ENCODE peak calls at places on chromosomes 2 and 18, in four cellular contexts. One of them, this sample, is unnamed.

GRCh38 chr2:95297088-95297487 is at the start of gene KCNIP3:
- DNase-seq in HepG2: no peak
- DNase-seq in HCT116: no peak
- DNase-seq in K562: no peak
- DNase-seq in this sample: no peak

GRCh38 chr18:48818329-48819254 is 132.2 kb downstream of the SMAD7 start:
- DNase-seq in K562: no peak
- DNase-seq in HepG2: no peak
- DNase-seq in HCT116: no peak
- DNase-seq in this sample: no peak

GRCh38 chr2:81260320-81260719 is 955.8 kb upstream of the LRRTM1 start:
- DNase-seq in K562: no peak
- DNase-seq in HCT116: peak; percentile 55
- DNase-seq in HepG2: no peak
- DNase-seq in this sample: no peak

GRCh38 chr2:75587954-75588587 is 27.3 kb upstream of the EVA1A start:
- DNase-seq in HepG2: no peak
- DNase-seq in K562: no peak
- DNase-seq in HCT116: no peak
- DNase-seq in this sample: no peak

GRCh38 chr2:154375625-154376020 is 322.9 kb upstream of the KCNJ3 start:
- DNase-seq in HepG2: peak; percentile 54
- DNase-seq in HCT116: peak; percentile 56
- DNase-seq in K562: no peak
- DNase-seq in this sample: peak; percentile 42

GRCh38 chr2:54775710-54776109 is 52.2 kb downstream of the EML6 start:
- DNase-seq in HCT116: no peak
- DNase-seq in HepG2: no peak
- DNase-seq in K562: no peak
- DNase-seq in this sample: no peak

GRCh38 chr18:40250218-40250617 is 1704.8 kb upstream of the PIK3C3 start:
- DNase-seq in HCT116: no peak
- DNase-seq in K562: no peak
- DNase-seq in HepG2: no peak
- DNase-seq in this sample: no peak

GRCh38 chr2:172693037-172693436 is 42.6 kb upstream of the RAPGEF4 start:
- DNase-seq in K562: no peak
- DNase-seq in HepG2: peak; percentile 28
- DNase-seq in HCT116: peak; percentile 91
- DNase-seq in this sample: no peak

GRCh38 chr2:43133708-43134570 is 92.5 kb downstream of the ZFP36L2 start:
- DNase-seq in K562: no peak
- DNase-seq in HCT116: no peak
- DNase-seq in HepG2: no peak
- DNase-seq in this sample: no peak

GRCh38 chr2:196511258-196511971 is 128.1 kb upstream of the CCDC150 start:
- DNase-seq in HepG2: no peak
- DNase-seq in HCT116: no peak
- DNase-seq in K562: no peak
- DNase-seq in this sample: no peak

GRCh38 chr2:117858892-117859531 is 44.5 kb downstream of the DDX18 start:
- DNase-seq in HCT116: no peak
- DNase-seq in K562: no peak
- DNase-seq in HepG2: no peak
- DNase-seq in this sample: no peak

GRCh38 chr2:21763501-21763900 is 639.7 kb downstream of the TDRD15 start:
- DNase-seq in K562: no peak
- DNase-seq in HCT116: no peak
- DNase-seq in HepG2: no peak
- DNase-seq in this sample: peak; percentile 56

GRCh38 chr2:100554788-100555407 is 7.9 kb upstream of the PDCL3 start:
- DNase-seq in HepG2: no peak
- DNase-seq in K562: no peak
- DNase-seq in HCT116: no peak
- DNase-seq in this sample: no peak

GRCh38 chr2:2587364-2587763 is 256.3 kb upstream of the MYT1L start:
- DNase-seq in K562: no peak
- DNase-seq in HCT116: no peak
- DNase-seq in HepG2: no peak
- DNase-seq in this sample: no peak

GRCh38 chr18:69357590-69357989 is 43.1 kb upstream of the DOK6 start:
- DNase-seq in HepG2: no peak
- DNase-seq in HCT116: no peak
- DNase-seq in K562: no peak
- DNase-seq in this sample: no peak

GRCh38 chr2:148660999-148661398 is 16.4 kb downstream of the EPC2 start:
- DNase-seq in HepG2: no peak
- DNase-seq in HCT116: no peak
- DNase-seq in K562: no peak
- DNase-seq in this sample: no peak

GRCh38 chr2:209389124-209389523 is 34.7 kb upstream of the MAP2 start:
- DNase-seq in K562: no peak
- DNase-seq in HepG2: no peak
- DNase-seq in HCT116: no peak
- DNase-seq in this sample: no peak

GRCh38 chr18:57627488-57627887 is 5.9 kb upstream of the NARS1 start:
- DNase-seq in HepG2: no peak
- DNase-seq in HCT116: no peak
- DNase-seq in K562: no peak
- DNase-seq in this sample: no peak

DNA sequence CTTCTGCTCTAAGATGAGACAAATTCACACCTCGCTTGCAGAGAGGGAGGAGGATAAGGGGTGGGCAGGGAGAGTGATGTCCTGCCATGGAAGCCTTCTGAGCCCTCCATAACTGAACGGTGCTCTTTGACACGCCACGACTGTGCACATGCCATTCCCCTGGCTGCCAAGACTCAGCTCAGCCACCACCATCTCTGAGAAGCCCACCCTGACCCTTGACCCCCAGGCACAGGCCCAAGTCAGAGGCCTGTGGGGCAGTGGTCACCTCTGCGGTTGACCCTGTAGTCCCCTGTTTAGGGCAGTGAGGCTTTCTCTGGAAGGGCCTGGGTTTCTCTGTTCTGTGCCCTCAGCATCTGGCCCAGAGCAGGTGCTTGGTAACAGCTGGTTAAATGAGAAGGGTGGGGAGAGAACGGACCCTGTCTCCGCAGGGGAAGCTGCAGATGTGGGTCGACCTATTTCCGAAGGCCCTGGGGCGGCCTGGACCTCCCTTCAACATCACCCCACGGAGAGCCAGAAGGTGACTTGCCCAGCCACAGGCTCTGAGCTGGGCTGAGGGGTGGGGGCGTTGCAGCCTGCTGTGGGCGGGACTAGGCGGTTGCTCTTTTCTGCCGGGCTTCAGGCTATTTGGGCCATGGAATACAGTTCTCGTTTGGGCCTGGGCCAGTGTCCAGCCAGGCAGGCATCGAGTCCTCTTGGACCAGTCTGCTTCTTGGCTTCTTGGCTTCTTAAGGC is 215.1 kb downstream of the DYSF start:
- DNase-seq in K562: no peak
- DNase-seq in HCT116: no peak
- DNase-seq in HepG2: no peak
- DNase-seq in this sample: no peak
- TF ChIP-seq ZNF274 in K562: no peak
- TF ChIP-seq ZNF274 in HCT116: no peak
- TF ChIP-seq ZNF274 in HepG2: no peak
- TF ChIP-seq ZNF274 in this sample: no peak

GRCh38 chr2:25685030-25685429 is 11.7 kb upstream of the DTNB start:
- DNase-seq in K562: no peak
- DNase-seq in HepG2: no peak
- DNase-seq in HCT116: no peak
- DNase-seq in this sample: no peak
- TF ChIP-seq YY1 in K562: no peak
- TF ChIP-seq YY1 in HepG2: no peak
- TF ChIP-seq YY1 in HCT116: no peak
- TF ChIP-seq YY1 in this sample: no peak

DNA sequence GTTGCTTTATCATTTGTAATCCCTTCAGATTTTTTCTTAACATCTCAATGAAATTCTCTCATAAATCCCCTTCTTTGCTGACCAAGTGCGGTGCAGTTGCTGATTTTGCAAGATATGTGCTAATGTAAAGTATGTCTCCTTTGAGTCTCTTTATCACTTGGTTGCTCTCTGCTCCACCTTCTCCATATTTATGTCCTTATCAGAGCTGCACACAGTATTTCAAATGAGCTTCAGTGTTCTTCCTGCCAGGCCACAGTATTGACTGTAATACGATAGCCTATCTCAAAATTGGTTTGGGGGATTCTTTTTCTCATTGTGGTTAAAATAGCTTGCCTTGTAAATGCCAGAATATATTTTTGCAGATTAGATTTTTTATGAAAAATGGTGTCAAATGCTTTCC is 32.2 kb downstream of the MAIP1 start:
- DNase-seq in HCT116: no peak
- DNase-seq in K562: peak; percentile 49
- DNase-seq in HepG2: no peak
- DNase-seq in this sample: no peak
- TF ChIP-seq ZNF274 in HCT116: no peak
- TF ChIP-seq ZNF274 in K562: no peak
- TF ChIP-seq ZNF274 in HepG2: no peak
- TF ChIP-seq ZNF274 in this sample: no peak

GRCh38 chr2:33372940-33373553 is 103.4 kb upstream of the RASGRP3 start:
- DNase-seq in K562: peak; percentile 43
- DNase-seq in HepG2: peak; percentile 45
- DNase-seq in HCT116: peak; percentile 47
- DNase-seq in this sample: peak; percentile 44
- TF ChIP-seq YY1 in K562: no peak
- TF ChIP-seq YY1 in HepG2: no peak
- TF ChIP-seq YY1 in HCT116: no peak
- TF ChIP-seq YY1 in this sample: no peak

GRCh38 chr2:102058293-102058833 is 66.6 kb downstream of the IL1R2 start:
- DNase-seq in HCT116: no peak
- DNase-seq in K562: no peak
- DNase-seq in HepG2: no peak
- DNase-seq in this sample: no peak
- TF ChIP-seq ZNF274 in HCT116: no peak
- TF ChIP-seq ZNF274 in K562: no peak
- TF ChIP-seq ZNF274 in HepG2: no peak
- TF ChIP-seq ZNF274 in this sample: no peak

GRCh38 chr18:46477425-46478011 is 179.5 kb downstream of the LOXHD1 start:
- DNase-seq in HCT116: no peak
- DNase-seq in HepG2: no peak
- DNase-seq in K562: no peak
- DNase-seq in this sample: no peak

GRCh38 chr18:46481847-46482245 is 175.2 kb downstream of the LOXHD1 start:
- DNase-seq in K562: no peak
- DNase-seq in HCT116: no peak
- DNase-seq in HepG2: no peak
- DNase-seq in this sample: no peak

GRCh38 chr18:46481048-46481846 is 175.8 kb downstream of the LOXHD1 start:
- DNase-seq in HCT116: peak; percentile 27
- DNase-seq in K562: peak; percentile 30
- DNase-seq in HepG2: peak; percentile 28
- DNase-seq in this sample: no peak

GRCh38 chr18:46480187-46480586 is 176.8 kb downstream of the LOXHD1 start:
- DNase-seq in HepG2: no peak
- DNase-seq in K562: no peak
- DNase-seq in HCT116: no peak
- DNase-seq in this sample: no peak

GRCh38 chr18:46478796-46479195 is 178.2 kb downstream of the LOXHD1 start:
- DNase-seq in HepG2: no peak
- DNase-seq in HCT116: no peak
- DNase-seq in K562: no peak
- DNase-seq in this sample: no peak
- TF ChIP-seq YY1 in HepG2: no peak
- TF ChIP-seq YY1 in HCT116: no peak
- TF ChIP-seq YY1 in K562: no peak
- TF ChIP-seq YY1 in this sample: no peak

GRCh38 chr18:79847606-79848293 is 50.0 kb downstream of the KCNG2 start:
- DNase-seq in K562: no peak
- DNase-seq in HepG2: no peak
- DNase-seq in HCT116: no peak
- DNase-seq in this sample: no peak
- TF ChIP-seq ZNF274 in K562: no peak
- TF ChIP-seq ZNF274 in HepG2: no peak
- TF ChIP-seq ZNF274 in HCT116: no peak
- TF ChIP-seq ZNF274 in this sample: no peak

GRCh38 chr18:51153659-51154371 is 43.7 kb downstream of the MEX3C start:
- DNase-seq in HCT116: no peak
- DNase-seq in K562: no peak
- DNase-seq in HepG2: no peak
- DNase-seq in this sample: no peak
- TF ChIP-seq YY1 in HCT116: no peak
- TF ChIP-seq YY1 in K562: no peak
- TF ChIP-seq YY1 in HepG2: no peak
- TF ChIP-seq YY1 in this sample: no peak